ENCODE peak calls at places on chromosomes 13 and 19, in nine cellular contexts. G is dorsolateral prefrontal cortex, W is NCI-H2029 treated with DMSO at 0.1 percent for 48 hours, B is left lung, P is NCI-H524, A is GOT3, H is nucleus accumbens, E is left ventricle myocardium inferior, O is left colon. Q is an unnamed sample.

GRCh38 chr19:53002479-53002878 is 11.2 kb upstream of the ERVV-1 start:
- DNase-seq in G (no peak), W (no peak), B (no peak), P (no peak), A (no peak), H (no peak), E (no peak), O (no peak), Q (no peak)

GRCh38 chr13:75771818-75772217 is 135.7 kb downstream of the LMO7 start:
- DNase-seq in G (no peak), W (no peak), B (no peak), P (no peak), A (no peak), H (no peak), E (no peak), O (no peak), Q (no peak)

GRCh38 chr13:98199480-98199879 is 22.4 kb upstream of the RNF113B start:
- DNase-seq in G (no peak), W (no peak), B (no peak), P (no peak), A (no peak), H (no peak), E (no peak), O (no peak), Q (no peak)

GRCh38 chr13:86945596-86945995 is 725.6 kb upstream of the SLITRK5 start:
- DNase-seq in G (no peak), W (no peak), B (no peak), P (no peak), A (no peak), H (no peak), E (no peak), O (no peak), Q (no peak)

GRCh38 chr19:29690842-29691241 is 24.2 kb downstream of the C19orf12 start:
- DNase-seq in G (no peak), W (peak; percentile 5), B (no peak), P (no peak), A (no peak), H (no peak), E (no peak), O (no peak), Q (no peak)

GRCh38 chr19:4878491-4878968 is 11.1 kb upstream of the PLIN3 start:
- DNase-seq in G (no peak), W (no peak), B (no peak), P (no peak), A (no peak), H (peak; percentile 72), E (peak; percentile 44), O (no peak), Q (no peak)

GRCh38 chr13:110380359-110381028 is 73.4 kb downstream of the COL4A2 start:
- DNase-seq in G (no peak), W (no peak), B (no peak), P (no peak), A (no peak), H (no peak), E (no peak), O (no peak), Q (no peak)

GRCh38 chr13:76884571-76885202 is 1.5 kb downstream of the KCTD12 start:
- DNase-seq in G (no peak), W (no peak), B (no peak), P (no peak), A (no peak), H (no peak), E (no peak), O (no peak), Q (no peak)

GRCh38 chr13:35475960-35476943 is at the start of gene MAB21L1:
- DNase-seq in G (peak; percentile 35), W (peak; percentile 58), B (peak; percentile 34), P (peak; percentile 63), A (no peak), H (peak; percentile 14), E (no peak), O (no peak), Q (peak; percentile 83)

GRCh38 chr19:6372594-6373095 is at the start of gene ALKBH7:
- DNase-seq in G (peak; percentile 87), W (peak; percentile 96), B (peak; percentile 95), P (peak; percentile 100), A (peak; percentile 94), H (peak; percentile 92), E (peak; percentile 97), O (peak; percentile 100), Q (peak; percentile 97)

GRCh38 chr13:79780240-79780639 is 299.3 kb downstream of the NDFIP2 start:
- DNase-seq in G (no peak), W (no peak), B (no peak), P (no peak), A (no peak), H (no peak), E (no peak), O (no peak), Q (no peak)

GRCh38 chr19:47075941-47076340 is 27.5 kb upstream of the TMEM160 start:
- DNase-seq in G (no peak), W (no peak), B (peak; percentile 21), P (no peak), A (no peak), H (no peak), E (no peak), O (no peak), Q (no peak)

GRCh38 chr19:7372810-7373209 is 24.1 kb downstream of the ARHGEF18 start:
- DNase-seq in G (no peak), W (no peak), B (no peak), P (no peak), A (no peak), H (no peak), E (no peak), O (no peak), Q (no peak)

GRCh38 chr13:103948477-103948876 is 882.3 kb upstream of the SLC10A2 start:
- DNase-seq in G (no peak), W (no peak), B (no peak), P (no peak), A (no peak), H (no peak), E (no peak), O (no peak), Q (no peak)

GRCh38 chr13:26558074-26558805 is 757 bp downstream of the WASF3 start:
- DNase-seq in G (no peak), W (no peak), B (peak; percentile 69), P (peak; percentile 19), A (no peak), H (peak; percentile 37), E (peak; percentile 27), O (no peak), Q (no peak)

GRCh38 chr13:66612983-66613382 is 617.2 kb downstream of the PCDH9 start:
- DNase-seq in G (no peak), W (no peak), B (no peak), P (no peak), A (no peak), H (no peak), E (no peak), O (no peak), Q (no peak)

GRCh38 chr13:37868691-37869505 is 674 bp downstream of the TRPC4 start:
- DNase-seq in G (no peak), W (no peak), B (no peak), P (no peak), A (no peak), H (no peak), E (no peak), O (no peak), Q (no peak)

GRCh38 chr13:94613051-94613450 is 11.4 kb downstream of the GPR180 start:
- DNase-seq in G (no peak), W (no peak), B (no peak), P (peak; percentile 66), A (no peak), H (no peak), E (no peak), O (no peak), Q (no peak)

GRCh38 chr13:90105276-90105675 is 1242.2 kb upstream of the MIR17HG start:
- DNase-seq in G (no peak), W (no peak), B (no peak), P (no peak), A (no peak), H (no peak), E (no peak), O (no peak), Q (peak; percentile 12)

GRCh38 chr19:10404888-10405808 is 1.8 kb upstream of the CDC37 start:
- DNase-seq in G (no peak), W (no peak), B (no peak), P (no peak), A (no peak), H (no peak), E (no peak), O (no peak), Q (no peak)

GRCh38 chr13:95745752-95746151 is 68.8 kb downstream of the DNAJC3 start:
- DNase-seq in G (no peak), W (no peak), B (no peak), P (no peak), A (no peak), H (no peak), E (no peak), O (no peak), Q (no peak)

GRCh38 chr13:100644328-100644727 is 30.3 kb downstream of the TMTC4 start:
- DNase-seq in G (no peak), W (no peak), B (no peak), P (no peak), A (no peak), H (no peak), E (no peak), O (no peak), Q (no peak)

GRCh38 chr13:90640976-90641375 is 706.5 kb upstream of the MIR17HG start:
- DNase-seq in G (no peak), W (no peak), B (no peak), P (no peak), A (no peak), H (no peak), E (no peak), O (no peak), Q (peak; percentile 26)

GRCh38 chr13:107518780-107519179 is 696.6 kb downstream of the LIG4 start:
- DNase-seq in G (no peak), W (no peak), B (no peak), P (no peak), A (no peak), H (no peak), E (no peak), O (no peak), Q (no peak)